ENCODE peak calls at places on chromosomes 6 and 20, in eight cellular contexts. Y, R, E, M, V, T, N and Q are unnamed samples. For H3K27me3, the result is how much of the 10 kb centered on the place peaks cover.

GRCh38 chr6:121858976-121859375 is 423.5 kb downstream of the GJA1 start:
- DNase-seq in Y (no peak), R (no peak), V (no peak), N (no peak), E (no peak), M (no peak), T (no peak), Q (no peak)

GRCh38 chr20:37821691-37822655 is 81.0 kb upstream of the VSTM2L start:
- DNase-seq in T (no peak), V (no peak), E (peak), N (no peak), R (peak), M (no peak), Y (peak), Q (no peak)

GRCh38 chr20:38308047-38308438 is 4.1 kb downstream of the BPI start:
- DNase-seq in E (no peak), M (no peak), N (no peak), T (no peak), R (no peak), V (no peak), Y (no peak), Q (no peak)

GRCh38 chr6:11023032-11023431 is 21.1 kb downstream of the ELOVL2 start:
- DNase-seq in E (no peak), T (no peak), R (no peak), Y (no peak), N (no peak), M (no peak), V (no peak), Q (no peak)

GRCh38 chr6:69179681-69180080 is 544.6 kb downstream of the ADGRB3 start:
- DNase-seq in T (no peak), V (peak), M (peak), R (no peak), Y (peak), N (no peak), E (no peak), Q (peak)

GRCh38 chr6:137518584-137518983 is 24.4 kb upstream of the OLIG3 start:
- DNase-seq in V (peak), Y (no peak), E (no peak), R (no peak), N (no peak), M (no peak), T (no peak), Q (no peak)

GRCh38 chr20:5718896-5719595 is 31.2 kb upstream of the SHLD1 start:
- DNase-seq in T (no peak), M (no peak), R (no peak), Y (no peak), V (no peak), N (no peak), E (peak), Q (no peak)

GRCh38 chr6:165605182-165605875 is 57.7 kb downstream of the PDE10A start:
- DNase-seq in N (no peak), T (no peak), R (no peak), V (no peak), Y (no peak), E (no peak), M (no peak), Q (no peak)

GRCh38 chr20:57126481-57127092 is 139.9 kb downstream of the BMP7 start:
- DNase-seq in Y (no peak), N (no peak), V (no peak), E (no peak), M (peak), R (no peak), T (no peak), Q (no peak)

GRCh38 chr6:69622230-69622629 is 174.6 kb downstream of the LMBRD1 start:
- DNase-seq in T (no peak), N (no peak), R (no peak), V (peak), Y (no peak), E (no peak), M (no peak), Q (peak)

GRCh38 chr20:4090756-4091331 is 75.5 kb upstream of the RNF24 start:
- DNase-seq in R (peak), E (peak), M (no peak), Y (peak), V (no peak), T (peak), N (no peak), Q (no peak)

GRCh38 chr6:53441035-53441493 is 92.3 kb upstream of the ELOVL5 start:
- DNase-seq in N (no peak), E (no peak), R (no peak), M (no peak), Y (peak), T (no peak), V (no peak), Q (no peak)

GRCh38 chr6:78322068-78322845 is 545.1 kb upstream of the IRAK1BP1 start:
- DNase-seq in N (no peak), E (no peak), T (no peak), Y (no peak), V (no peak), R (no peak), M (no peak), Q (no peak)

GRCh38 chr6:122122202-122122601 is 277.2 kb upstream of the HSF2 start:
- DNase-seq in R (no peak), T (no peak), N (no peak), M (no peak), E (no peak), V (no peak), Y (no peak), Q (no peak)

GRCh38 chr20:35199696-35200095 is 26.8 kb upstream of the MMP24 start:
- DNase-seq in N (no peak), R (no peak), T (no peak), Y (peak), M (no peak), V (no peak), E (no peak), Q (no peak)

GRCh38 chr20:53104889-53105288 is 132.7 kb downstream of the TSHZ2 start:
- DNase-seq in M (no peak), E (no peak), N (no peak), T (no peak), Y (no peak), V (no peak), R (no peak), Q (no peak)

GRCh38 chr6:137407816-137408215 is 86.4 kb downstream of the OLIG3 start:
- DNase-seq in E (no peak), Y (no peak), N (no peak), M (no peak), T (no peak), V (no peak), R (no peak), Q (no peak)

GRCh38 chr20:11098888-11099287 is 425.1 kb upstream of the JAG1 start:
- DNase-seq in Y (no peak), T (no peak), E (no peak), N (no peak), M (no peak), V (peak), R (no peak), Q (no peak)

GRCh38 chr6:121608270-121608669 is 172.8 kb downstream of the GJA1 start:
- DNase-seq in M (no peak), R (no peak), N (no peak), E (no peak), V (no peak), T (no peak), Y (peak), Q (no peak)

GRCh38 chr6:47209632-47210031 is 100.1 kb downstream of the TNFRSF21 start:
- DNase-seq in V (no peak), R (peak), Y (peak), E (no peak), T (no peak), M (no peak), N (no peak), Q (no peak)

GRCh38 chr6:130920969-130921368 is 93.8 kb downstream of the SMLR1 start:
- DNase-seq in T (no peak), V (no peak), N (no peak), M (no peak), E (no peak), Y (no peak), R (no peak), Q (no peak)
- TF ChIP-seq CTCF in T (no peak), V (no peak), N (no peak), M (no peak), E (no peak), Y (no peak), R (no peak), Q (no peak)

GRCh38 chr6:81531869-81532561 is 220.5 kb downstream of the TENT5A start:
- DNase-seq in Y (no peak), T (no peak), N (no peak), M (no peak), R (no peak), E (no peak), V (no peak), Q (no peak)
- H3K27me3 ChIP-seq in Y (under half), T (under half), N (under half), M (under half), R (under half), E (under half), V (under half), Q (under half)

DNA sequence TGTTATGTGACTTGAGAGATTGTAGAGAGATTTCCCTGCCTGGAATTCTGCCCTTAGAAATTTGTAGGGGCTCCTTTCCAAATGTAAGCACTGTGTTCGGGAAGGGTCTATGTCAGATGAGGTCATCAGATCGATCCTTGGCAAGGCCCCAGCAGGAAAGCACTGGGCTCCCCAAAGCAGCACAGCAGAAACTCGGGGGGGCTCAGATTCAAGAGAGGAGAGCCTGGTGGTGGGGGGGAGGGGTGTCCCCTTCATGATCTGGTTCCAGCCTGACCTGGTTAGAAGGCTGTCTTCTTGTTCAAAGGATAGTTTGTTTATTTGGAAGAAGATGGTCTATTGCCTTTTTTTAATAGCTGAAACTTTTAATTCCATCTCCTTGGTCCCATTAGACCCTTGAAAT is 220.3 kb downstream of the UST start:
- DNase-seq in E (no peak), T (no peak), N (no peak), R (no peak), V (no peak), Y (no peak), M (no peak), Q (no peak)
- H3K4me3 ChIP-seq in E (no peak), T (no peak), N (no peak), R (no peak), V (no peak), Y (no peak), M (no peak), Q (no peak)

DNA sequence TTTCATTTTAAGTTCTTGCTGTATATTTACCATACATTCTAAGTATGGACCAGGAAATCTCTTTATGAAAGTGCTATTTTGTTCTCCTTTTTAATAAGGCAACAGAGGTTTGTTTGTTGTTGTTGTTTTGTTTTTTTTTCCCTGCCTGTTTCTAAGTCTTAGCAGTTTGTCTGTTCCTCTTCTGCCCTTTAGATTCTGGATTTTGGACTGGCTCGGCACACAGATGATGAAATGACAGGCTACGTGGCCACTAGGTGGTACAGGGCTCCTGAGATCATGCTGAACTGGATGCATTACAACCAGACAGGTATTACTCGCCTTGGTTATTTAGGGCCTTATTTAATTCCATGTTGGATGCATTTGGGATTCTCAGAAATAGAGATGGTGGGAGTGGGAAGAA is 48.0 kb downstream of the MAPK14 start:
- DNase-seq in Y (no peak), T (no peak), N (no peak), M (no peak), E (no peak), R (no peak), V (peak), Q (no peak)
- TF ChIP-seq CTCF in Y (no peak), T (no peak), N (no peak), M (peak), E (no peak), R (peak), V (peak), Q (peak)

DNA sequence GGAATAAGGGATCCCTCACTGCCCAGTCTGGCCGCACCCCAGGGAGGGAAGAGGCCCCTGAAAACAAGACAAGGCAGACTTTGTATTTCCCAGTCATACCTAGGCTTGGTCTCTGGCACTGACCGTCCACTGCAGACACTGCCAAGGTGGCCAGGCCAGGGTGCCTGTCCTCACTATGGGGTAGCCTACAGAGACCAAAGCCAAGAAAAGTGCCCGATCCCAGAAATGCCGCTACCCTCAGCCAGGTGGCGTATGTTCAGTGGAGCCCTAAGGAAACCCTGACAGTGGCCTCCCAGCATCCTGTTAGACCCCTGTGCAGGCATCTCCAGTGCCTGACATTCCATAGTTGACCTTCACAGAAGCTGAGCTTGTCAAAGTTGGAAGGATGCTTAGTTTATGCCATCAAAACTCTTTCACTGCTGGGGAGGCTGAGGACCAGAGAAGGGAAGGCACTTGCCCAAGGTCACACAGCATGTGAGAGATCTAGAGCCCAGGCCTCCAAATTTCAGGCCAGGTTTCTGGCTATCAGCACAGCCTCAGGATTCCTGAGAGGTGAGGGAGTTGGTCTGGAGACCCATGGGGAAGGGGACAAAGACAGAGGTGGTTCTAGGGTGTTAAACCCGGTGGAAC is 2.5 kb downstream of the SCRT2 start:
- DNase-seq in N (no peak), M (no peak), E (no peak), R (no peak), V (peak), T (no peak), Y (no peak), Q (no peak)
- H3K27me3 ChIP-seq in N (under half), M (half or more), E (half or more), R (under half), V (half or more), T (half or more), Y (half or more), Q (under half)

GRCh38 chr6:139367810-139368321 is 6.6 kb downstream of the CITED2 start:
- DNase-seq in M (no peak), R (peak), T (no peak), Y (no peak), N (no peak), E (no peak), V (peak), Q (no peak)

GRCh38 chr6:139370047-139370706 is 4.3 kb downstream of the CITED2 start:
- DNase-seq in N (no peak), Y (peak), R (peak), M (no peak), V (peak), T (no peak), E (no peak), Q (no peak)

GRCh38 chr6:139369568-139370046 is 4.8 kb downstream of the CITED2 start:
- DNase-seq in R (peak), V (peak), M (no peak), E (no peak), T (no peak), N (no peak), Y (peak), Q (no peak)

GRCh38 chr6:139369068-139369467 is 5.4 kb downstream of the CITED2 start:
- DNase-seq in E (no peak), V (peak), M (no peak), T (no peak), Y (no peak), R (no peak), N (no peak), Q (no peak)

DNA sequence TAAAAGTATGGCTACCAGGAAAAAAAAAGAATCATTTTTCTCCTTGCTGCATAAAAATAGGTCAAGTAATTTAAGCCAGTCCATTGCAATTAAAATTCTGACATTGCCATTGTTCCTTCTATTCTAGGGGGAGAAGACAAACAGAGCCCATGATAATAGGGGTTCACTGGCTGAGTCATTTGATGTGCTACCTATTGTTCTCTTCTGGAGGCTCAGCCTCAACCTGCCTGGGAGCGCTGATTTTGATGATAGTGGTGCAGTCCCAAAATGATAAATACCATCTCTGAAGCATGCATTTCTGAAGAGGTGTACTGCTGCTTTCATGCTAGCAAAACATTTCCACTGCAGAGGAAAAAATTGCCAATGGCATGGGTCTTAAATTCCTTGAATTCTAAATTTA is 5.8 kb downstream of the CITED2 start:
- DNase-seq in V (peak), E (no peak), N (no peak), M (no peak), R (no peak), T (no peak), Y (no peak), Q (no peak)
- H3K4me3 ChIP-seq in V (peak), E (no peak), N (no peak), M (no peak), R (no peak), T (no peak), Y (no peak), Q (no peak)